ENCODE peak calls at places on chromosomes 2 and 18, in nine cellular contexts. E is activated CD8-positive, alpha-beta T cell treated with anti-CD3 and anti-CD28 coated beads for 36 hours; N is activated CD4-positive, alpha-beta T cell treated with anti-CD3 and anti-CD28 coated beads, Interleukin-2, amount 50 U/mL, for 4 hours; D is GM03348; R is NT2/D1; Z is glutamatergic neuron; M is endothelial cell; J is T-helper 17 cell; I is NB4. C is an unnamed sample.

GRCh38 chr2:73652348-73652747 is 10.1 kb upstream of the NAT8 start:
- DNase-seq in E (no peak), N (no peak), I (no peak), M (no peak), R (no peak), D (no peak), Z (no peak), J (no peak), C (no peak)

GRCh38 chr2:85680707-85681353 is 12.8 kb upstream of the SFTPB start:
- DNase-seq in J (no peak), N (no peak), Z (no peak), I (no peak), R (no peak), E (no peak), D (no peak), M (no peak), C (no peak)

GRCh38 chr2:96247009-96247408 is 18.8 kb downstream of the TMEM127 start:
- DNase-seq in D (no peak), R (no peak), M (no peak), Z (no peak), I (no peak), J (no peak), E (no peak), N (no peak), C (no peak)

GRCh38 chr2:151891566-151892194 is 63.5 kb upstream of the ARL5A start:
- DNase-seq in R (no peak), Z (no peak), J (no peak), D (no peak), I (no peak), N (no peak), E (no peak), M (no peak), C (no peak)

GRCh38 chr2:210169871-210170441 is 1.3 kb downstream of the KANSL1L start:
- DNase-seq in Z (no peak), I (peak; percentile 83), D (peak; percentile 21), R (no peak), J (no peak), E (no peak), M (no peak), N (no peak), C (peak; percentile 28)

GRCh38 chr2:206423147-206423546 is 20.2 kb upstream of the ADAM23 start:
- DNase-seq in J (no peak), E (no peak), N (no peak), I (no peak), D (no peak), Z (no peak), M (no peak), R (no peak), C (no peak)

GRCh38 chr18:22813648-22814328 is 119.3 kb upstream of the RBBP8 start:
- DNase-seq in M (no peak), E (peak; percentile 5), I (peak; percentile 67), D (peak; percentile 57), J (no peak), N (no peak), Z (no peak), R (no peak), C (peak; percentile 22)

GRCh38 chr2:136863874-136864273 is 98.5 kb downstream of the THSD7B start:
- DNase-seq in Z (no peak), M (no peak), N (no peak), I (no peak), D (no peak), J (no peak), E (no peak), R (no peak), C (no peak)

GRCh38 chr2:127537644-127538043 is 2.2 kb downstream of the MYO7B start:
- DNase-seq in M (no peak), J (no peak), N (no peak), D (no peak), E (no peak), I (no peak), R (no peak), Z (no peak), C (no peak)

GRCh38 chr2:105442721-105443120 is 43.9 kb upstream of the FHL2 start:
- DNase-seq in M (no peak), R (no peak), N (no peak), I (no peak), Z (no peak), E (no peak), D (no peak), J (no peak), C (no peak)

GRCh38 chr2:101820519-101820918 is 123.0 kb downstream of the MAP4K4 start:
- DNase-seq in M (no peak), D (peak; percentile 32), Z (no peak), I (peak; percentile 55), R (no peak), N (no peak), E (peak; percentile 54), J (no peak), C (no peak)

GRCh38 chr2:145760781-145761649 is 1241.1 kb upstream of the ZEB2 start:
- DNase-seq in M (no peak), Z (no peak), I (no peak), E (no peak), N (no peak), D (peak; percentile 14), R (no peak), J (no peak), C (no peak)

GRCh38 chr2:20282916-20283592 is 58.1 kb upstream of the SDC1 start:
- DNase-seq in R (no peak), M (no peak), D (no peak), E (no peak), J (no peak), N (no peak), I (no peak), Z (no peak), C (no peak)

GRCh38 chr2:29166237-29166630 is 51.0 kb downstream of the CLIP4 start:
- DNase-seq in R (no peak), E (no peak), J (no peak), M (no peak), N (no peak), D (peak; percentile 5), I (no peak), Z (no peak), C (no peak)

GRCh38 chr2:29372185-29372584 is 257.0 kb downstream of the CLIP4 start:
- DNase-seq in Z (no peak), I (no peak), R (no peak), D (no peak), E (no peak), M (no peak), J (no peak), N (no peak), C (no peak)

GRCh38 chr2:164560181-164560792 is 61.0 kb downstream of the GRB14 start:
- DNase-seq in E (no peak), N (no peak), R (no peak), J (no peak), D (peak; percentile 33), I (peak; percentile 23), Z (no peak), M (no peak), C (peak; percentile 31)

GRCh38 chr2:159574246-159574645 is 42.1 kb downstream of the BAZ2B start:
- DNase-seq in D (peak; percentile 55), J (no peak), M (no peak), R (no peak), N (no peak), I (peak; percentile 73), E (no peak), Z (no peak), C (peak; percentile 69)

GRCh38 chr2:215931256-215931903 is 82.0 kb downstream of the MREG start:
- DNase-seq in Z (peak; percentile 71), N (peak; percentile 16), M (peak; percentile 70), J (peak; percentile 10), R (peak; percentile 75), D (peak; percentile 79), I (peak; percentile 79), E (peak; percentile 72), C (peak; percentile 35)

GRCh38 chr2:65420712-65421431 is 11.5 kb downstream of the SPRED2 start:
- DNase-seq in J (no peak), N (no peak), D (peak; percentile 13), I (peak; percentile 86), R (no peak), Z (no peak), E (no peak), M (peak; percentile 29), C (peak; percentile 77)

GRCh38 chr18:11665587-11665986 is 23.5 kb upstream of the GNAL start:
- DNase-seq in Z (no peak), J (no peak), M (no peak), R (no peak), I (no peak), D (no peak), E (no peak), N (no peak), C (no peak)

GRCh38 chr2:208101716-208102631 is 22.4 kb downstream of the CRYGD start:
- DNase-seq in M (no peak), Z (no peak), I (peak; percentile 52), R (no peak), D (peak; percentile 35), N (no peak), J (no peak), E (no peak), C (no peak)

C was measured in AML-193.